ENCODE peak calls at places on chromosomes 16 and 17, in eight cellular contexts. One of them, this sample, is unnamed.

GRCh38 chr17:41835800-41836549 is at the start of gene NT5C3B:
- DNase-seq in naive thymus-derived CD4-positive, alpha-beta T cell: peak; percentile 64
- DNase-seq in colonic mucosa: peak; percentile 53
- DNase-seq in CD8-positive, alpha-beta memory T cell: peak; percentile 34
- DNase-seq in CD4-positive, CD25-positive, alpha-beta regulatory T cell: peak; percentile 29
- DNase-seq in endodermal cell: peak; percentile 88
- DNase-seq in NT2/D1: no peak
- DNase-seq in heart left ventricle: peak; percentile 70
- DNase-seq in this sample: peak; percentile 71

GRCh38 chr17:45222994-45223540 is 1.4 kb downstream of the FMNL1 start:
- DNase-seq in naive thymus-derived CD4-positive, alpha-beta T cell: no peak
- DNase-seq in colonic mucosa: peak; percentile 41
- DNase-seq in CD8-positive, alpha-beta memory T cell: no peak
- DNase-seq in CD4-positive, CD25-positive, alpha-beta regulatory T cell: no peak
- DNase-seq in endodermal cell: no peak
- DNase-seq in NT2/D1: no peak
- DNase-seq in heart left ventricle: peak; percentile 43
- DNase-seq in this sample: no peak

GRCh38 chr17:75250009-75250471 is 11.4 kb downstream of the GGA3 start:
- DNase-seq in naive thymus-derived CD4-positive, alpha-beta T cell: peak; percentile 32
- DNase-seq in colonic mucosa: no peak
- DNase-seq in CD8-positive, alpha-beta memory T cell: peak; percentile 46
- DNase-seq in CD4-positive, CD25-positive, alpha-beta regulatory T cell: peak; percentile 19
- DNase-seq in endodermal cell: no peak
- DNase-seq in NT2/D1: no peak
- DNase-seq in heart left ventricle: no peak
- DNase-seq in this sample: no peak

GRCh38 chr16:50267151-50267631 is 840 bp downstream of the ADCY7 start:
- DNase-seq in naive thymus-derived CD4-positive, alpha-beta T cell: no peak
- DNase-seq in colonic mucosa: peak; percentile 40
- DNase-seq in CD8-positive, alpha-beta memory T cell: no peak
- DNase-seq in CD4-positive, CD25-positive, alpha-beta regulatory T cell: no peak
- DNase-seq in endodermal cell: peak; percentile 31
- DNase-seq in NT2/D1: no peak
- DNase-seq in heart left ventricle: no peak
- DNase-seq in this sample: no peak

GRCh38 chr17:71709974-71710373 is 410.8 kb upstream of the SOX9 start:
- DNase-seq in naive thymus-derived CD4-positive, alpha-beta T cell: no peak
- DNase-seq in colonic mucosa: no peak
- DNase-seq in CD8-positive, alpha-beta memory T cell: no peak
- DNase-seq in CD4-positive, CD25-positive, alpha-beta regulatory T cell: no peak
- DNase-seq in endodermal cell: no peak
- DNase-seq in NT2/D1: no peak
- DNase-seq in heart left ventricle: no peak
- DNase-seq in this sample: no peak

GRCh38 chr16:11552445-11552844 is 34.3 kb downstream of the LITAF start:
- DNase-seq in naive thymus-derived CD4-positive, alpha-beta T cell: no peak
- DNase-seq in colonic mucosa: no peak
- DNase-seq in CD8-positive, alpha-beta memory T cell: no peak
- DNase-seq in CD4-positive, CD25-positive, alpha-beta regulatory T cell: no peak
- DNase-seq in endodermal cell: no peak
- DNase-seq in NT2/D1: no peak
- DNase-seq in heart left ventricle: peak; percentile 61
- DNase-seq in this sample: no peak

GRCh38 chr17:82497483-82498405 is 21.8 kb upstream of the FOXK2 start:
- DNase-seq in naive thymus-derived CD4-positive, alpha-beta T cell: peak; percentile 55
- DNase-seq in colonic mucosa: peak; percentile 39
- DNase-seq in CD8-positive, alpha-beta memory T cell: peak; percentile 38
- DNase-seq in CD4-positive, CD25-positive, alpha-beta regulatory T cell: peak; percentile 51
- DNase-seq in endodermal cell: peak; percentile 80
- DNase-seq in NT2/D1: no peak
- DNase-seq in heart left ventricle: peak; percentile 60
- DNase-seq in this sample: peak; percentile 36

GRCh38 chr16:87644186-87644585 is 41.9 kb downstream of the JPH3 start:
- DNase-seq in naive thymus-derived CD4-positive, alpha-beta T cell: no peak
- DNase-seq in colonic mucosa: no peak
- DNase-seq in CD8-positive, alpha-beta memory T cell: no peak
- DNase-seq in CD4-positive, CD25-positive, alpha-beta regulatory T cell: no peak
- DNase-seq in endodermal cell: no peak
- DNase-seq in NT2/D1: no peak
- DNase-seq in heart left ventricle: no peak
- DNase-seq in this sample: no peak

GRCh38 chr17:55462711-55463110 is 41.1 kb upstream of the MMD start:
- DNase-seq in naive thymus-derived CD4-positive, alpha-beta T cell: no peak
- DNase-seq in colonic mucosa: no peak
- DNase-seq in CD8-positive, alpha-beta memory T cell: no peak
- DNase-seq in CD4-positive, CD25-positive, alpha-beta regulatory T cell: no peak
- DNase-seq in endodermal cell: no peak
- DNase-seq in NT2/D1: no peak
- DNase-seq in heart left ventricle: no peak
- DNase-seq in this sample: no peak

GRCh38 chr17:50212121-50212843 is 10.9 kb upstream of the COL1A1 start:
- DNase-seq in naive thymus-derived CD4-positive, alpha-beta T cell: no peak
- DNase-seq in colonic mucosa: peak; percentile 38
- DNase-seq in CD8-positive, alpha-beta memory T cell: no peak
- DNase-seq in CD4-positive, CD25-positive, alpha-beta regulatory T cell: no peak
- DNase-seq in endodermal cell: no peak
- DNase-seq in NT2/D1: no peak
- DNase-seq in heart left ventricle: no peak
- DNase-seq in this sample: no peak

GRCh38 chr16:72092832-72093447 is 480 bp downstream of the TXNL4B start:
- DNase-seq in naive thymus-derived CD4-positive, alpha-beta T cell: no peak
- DNase-seq in colonic mucosa: peak; percentile 44
- DNase-seq in CD8-positive, alpha-beta memory T cell: no peak
- DNase-seq in CD4-positive, CD25-positive, alpha-beta regulatory T cell: no peak
- DNase-seq in endodermal cell: no peak
- DNase-seq in NT2/D1: no peak
- DNase-seq in heart left ventricle: no peak
- DNase-seq in this sample: no peak

GRCh38 chr16:84606081-84606875 is 11.6 kb downstream of the COTL1 start:
- DNase-seq in naive thymus-derived CD4-positive, alpha-beta T cell: no peak
- DNase-seq in colonic mucosa: no peak
- DNase-seq in CD8-positive, alpha-beta memory T cell: no peak
- DNase-seq in CD4-positive, CD25-positive, alpha-beta regulatory T cell: no peak
- DNase-seq in endodermal cell: no peak
- DNase-seq in NT2/D1: no peak
- DNase-seq in heart left ventricle: no peak
- DNase-seq in this sample: no peak

GRCh38 chr17:17877548-17878358 is 41.0 kb upstream of the SREBF1 start:
- DNase-seq in naive thymus-derived CD4-positive, alpha-beta T cell: no peak
- DNase-seq in colonic mucosa: peak; percentile 40
- DNase-seq in CD8-positive, alpha-beta memory T cell: no peak
- DNase-seq in CD4-positive, CD25-positive, alpha-beta regulatory T cell: no peak
- DNase-seq in endodermal cell: peak; percentile 80
- DNase-seq in NT2/D1: peak; percentile 68
- DNase-seq in heart left ventricle: peak; percentile 90
- DNase-seq in this sample: peak; percentile 81

GRCh38 chr17:56896217-56896967 is 17.5 kb downstream of the TRIM25 start:
- DNase-seq in naive thymus-derived CD4-positive, alpha-beta T cell: no peak
- DNase-seq in colonic mucosa: no peak
- DNase-seq in CD8-positive, alpha-beta memory T cell: no peak
- DNase-seq in CD4-positive, CD25-positive, alpha-beta regulatory T cell: no peak
- DNase-seq in endodermal cell: peak; percentile 44
- DNase-seq in NT2/D1: no peak
- DNase-seq in heart left ventricle: no peak
- DNase-seq in this sample: no peak

GRCh38 chr17:36726199-36726598 is 124.8 kb downstream of the MRM1 start:
- DNase-seq in naive thymus-derived CD4-positive, alpha-beta T cell: peak; percentile 13
- DNase-seq in colonic mucosa: no peak
- DNase-seq in CD8-positive, alpha-beta memory T cell: no peak
- DNase-seq in CD4-positive, CD25-positive, alpha-beta regulatory T cell: no peak
- DNase-seq in endodermal cell: no peak
- DNase-seq in NT2/D1: no peak
- DNase-seq in heart left ventricle: no peak
- DNase-seq in this sample: no peak

GRCh38 chr16:84119368-84119767 is 2.6 kb upstream of the MBTPS1 start:
- DNase-seq in naive thymus-derived CD4-positive, alpha-beta T cell: no peak
- DNase-seq in colonic mucosa: no peak
- DNase-seq in CD8-positive, alpha-beta memory T cell: no peak
- DNase-seq in CD4-positive, CD25-positive, alpha-beta regulatory T cell: no peak
- DNase-seq in endodermal cell: no peak
- DNase-seq in NT2/D1: no peak
- DNase-seq in heart left ventricle: no peak
- DNase-seq in this sample: no peak

GRCh38 chr17:33014751-33015150 is 23.1 kb downstream of the SPACA3 start:
- DNase-seq in naive thymus-derived CD4-positive, alpha-beta T cell: no peak
- DNase-seq in colonic mucosa: no peak
- DNase-seq in CD8-positive, alpha-beta memory T cell: no peak
- DNase-seq in CD4-positive, CD25-positive, alpha-beta regulatory T cell: no peak
- DNase-seq in endodermal cell: peak; percentile 39
- DNase-seq in NT2/D1: no peak
- DNase-seq in heart left ventricle: no peak
- DNase-seq in this sample: no peak

GRCh38 chr16:27795992-27796614 is 246.2 kb downstream of the KATNIP start:
- DNase-seq in naive thymus-derived CD4-positive, alpha-beta T cell: peak; percentile 4
- DNase-seq in colonic mucosa: peak; percentile 34
- DNase-seq in CD8-positive, alpha-beta memory T cell: no peak
- DNase-seq in CD4-positive, CD25-positive, alpha-beta regulatory T cell: no peak
- DNase-seq in endodermal cell: peak; percentile 94
- DNase-seq in NT2/D1: peak; percentile 57
- DNase-seq in heart left ventricle: peak; percentile 55
- DNase-seq in this sample: peak; percentile 42

GRCh38 chr17:80517641-80518040 is 27.0 kb upstream of the RPTOR start:
- DNase-seq in naive thymus-derived CD4-positive, alpha-beta T cell: no peak
- DNase-seq in colonic mucosa: no peak
- DNase-seq in CD8-positive, alpha-beta memory T cell: no peak
- DNase-seq in CD4-positive, CD25-positive, alpha-beta regulatory T cell: no peak
- DNase-seq in endodermal cell: no peak
- DNase-seq in NT2/D1: no peak
- DNase-seq in heart left ventricle: no peak
- DNase-seq in this sample: no peak
- H3K4me1 ChIP-seq in naive thymus-derived CD4-positive, alpha-beta T cell: no peaks in the 10 kb centered on the region
- H3K4me1 ChIP-seq in colonic mucosa: no peaks in the 10 kb centered on the region
- H3K4me1 ChIP-seq in CD8-positive, alpha-beta memory T cell: no peaks in the 10 kb centered on the region
- H3K4me1 ChIP-seq in CD4-positive, CD25-positive, alpha-beta regulatory T cell: no peaks in the 10 kb centered on the region
- H3K4me1 ChIP-seq in endodermal cell: no peaks in the 10 kb centered on the region
- H3K4me1 ChIP-seq in NT2/D1: peaks cover 4% of the 10 kb centered on the region
- H3K4me1 ChIP-seq in heart left ventricle: no peaks in the 10 kb centered on the region
- H3K4me1 ChIP-seq in this sample: no peaks in the 10 kb centered on the region

DNA sequence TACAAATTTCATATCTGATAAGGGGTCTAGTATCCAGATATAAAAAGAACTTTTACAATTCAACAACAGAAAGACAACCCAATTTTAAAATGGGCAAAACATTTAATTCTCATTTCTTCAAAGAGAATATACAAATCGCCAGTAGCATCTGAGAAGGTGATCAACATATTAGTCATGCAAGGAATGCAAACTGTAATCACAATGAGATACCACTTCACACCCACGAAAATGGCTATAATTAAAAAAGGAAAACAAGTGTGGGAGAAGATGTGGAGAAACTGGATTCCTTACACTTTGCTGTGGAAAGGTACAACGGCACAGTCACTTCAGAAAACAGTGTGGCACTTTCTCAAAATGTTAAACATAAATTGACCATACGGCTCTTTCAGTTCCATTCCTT is 168.2 kb downstream of the VPS53 start:
- DNase-seq in naive thymus-derived CD4-positive, alpha-beta T cell: no peak
- DNase-seq in colonic mucosa: no peak
- DNase-seq in CD8-positive, alpha-beta memory T cell: no peak
- DNase-seq in CD4-positive, CD25-positive, alpha-beta regulatory T cell: no peak
- DNase-seq in endodermal cell: no peak
- DNase-seq in NT2/D1: no peak
- DNase-seq in heart left ventricle: no peak
- DNase-seq in this sample: no peak
- H3K36me3 ChIP-seq in naive thymus-derived CD4-positive, alpha-beta T cell: peaks cover 5% of the 10 kb centered on the region
- H3K36me3 ChIP-seq in colonic mucosa: no peaks in the 10 kb centered on the region
- H3K36me3 ChIP-seq in CD8-positive, alpha-beta memory T cell: peaks cover 6% of the 10 kb centered on the region
- H3K36me3 ChIP-seq in CD4-positive, CD25-positive, alpha-beta regulatory T cell: peaks cover 8% of the 10 kb centered on the region
- H3K36me3 ChIP-seq in endodermal cell: peaks cover 24% of the 10 kb centered on the region
- H3K36me3 ChIP-seq in NT2/D1: peaks cover 14% of the 10 kb centered on the region
- H3K36me3 ChIP-seq in heart left ventricle: peaks cover 13% of the 10 kb centered on the region
- H3K36me3 ChIP-seq in this sample: no peaks in the 10 kb centered on the region

GRCh38 chr16:88673685-88674398 is 11.0 kb upstream of the MVD start:
- DNase-seq in naive thymus-derived CD4-positive, alpha-beta T cell: no peak
- DNase-seq in colonic mucosa: no peak
- DNase-seq in CD8-positive, alpha-beta memory T cell: no peak
- DNase-seq in CD4-positive, CD25-positive, alpha-beta regulatory T cell: no peak
- DNase-seq in endodermal cell: no peak
- DNase-seq in NT2/D1: no peak
- DNase-seq in heart left ventricle: peak; percentile 85
- DNase-seq in this sample: peak; percentile 58
- H3K4me3 ChIP-seq in naive thymus-derived CD4-positive, alpha-beta T cell: no peak overlapping the region
- H3K4me3 ChIP-seq in colonic mucosa: no peak overlapping the region
- H3K4me3 ChIP-seq in CD8-positive, alpha-beta memory T cell: no peak overlapping the region
- H3K4me3 ChIP-seq in CD4-positive, CD25-positive, alpha-beta regulatory T cell: no peak overlapping the region
- H3K4me3 ChIP-seq in endodermal cell: no peak overlapping the region
- H3K4me3 ChIP-seq in NT2/D1: no peak overlapping the region
- H3K4me3 ChIP-seq in heart left ventricle: no peak overlapping the region
- H3K4me3 ChIP-seq in this sample: no peak overlapping the region

GRCh38 chr17:8831234-8831849 is 32.2 kb upstream of the MFSD6L start:
- DNase-seq in naive thymus-derived CD4-positive, alpha-beta T cell: no peak
- DNase-seq in colonic mucosa: no peak
- DNase-seq in CD8-positive, alpha-beta memory T cell: no peak
- DNase-seq in CD4-positive, CD25-positive, alpha-beta regulatory T cell: no peak
- DNase-seq in endodermal cell: peak; percentile 39
- DNase-seq in NT2/D1: no peak
- DNase-seq in heart left ventricle: no peak
- DNase-seq in this sample: no peak
- H3K4me1 ChIP-seq in naive thymus-derived CD4-positive, alpha-beta T cell: no peaks in the 10 kb centered on the region
- H3K4me1 ChIP-seq in colonic mucosa: no peaks in the 10 kb centered on the region
- H3K4me1 ChIP-seq in CD8-positive, alpha-beta memory T cell: no peaks in the 10 kb centered on the region
- H3K4me1 ChIP-seq in CD4-positive, CD25-positive, alpha-beta regulatory T cell: no peaks in the 10 kb centered on the region
- H3K4me1 ChIP-seq in endodermal cell: no peaks in the 10 kb centered on the region
- H3K4me1 ChIP-seq in NT2/D1: peaks cover 4% of the 10 kb centered on the region
- H3K4me1 ChIP-seq in heart left ventricle: no peaks in the 10 kb centered on the region
- H3K4me1 ChIP-seq in this sample: no peaks in the 10 kb centered on the region